ENCODE peak calls at places on chromosome 12, in eight cellular contexts. E, Q, T, X, K, N, U and Z are unnamed samples.

GRCh38 chr12:9798008-9798619 is 29.2 kb upstream of the KLRF1 start:
- DNase-seq in Q (peak), E (peak), U (peak), K (no peak), X (peak), N (peak), T (peak), Z (no peak)

GRCh38 chr12:67427336-67427735 is 158.2 kb downstream of the CAND1 start:
- DNase-seq in E (no peak), N (no peak), U (no peak), K (no peak), T (no peak), X (no peak), Q (no peak), Z (no peak)

GRCh38 chr12:59820594-59821011 is 224.8 kb downstream of the SLC16A7 start:
- DNase-seq in Q (no peak), T (no peak), N (no peak), X (no peak), U (no peak), E (no peak), K (no peak), Z (no peak)

GRCh38 chr12:108724054-108724889 is 7.0 kb downstream of the CORO1C start:
- DNase-seq in X (peak), Q (no peak), N (peak), U (no peak), T (no peak), E (no peak), K (no peak), Z (no peak)

GRCh38 chr12:93853698-93854478 is 176.7 kb downstream of the CRADD start:
- DNase-seq in T (no peak), U (no peak), Q (no peak), E (no peak), K (no peak), X (no peak), N (no peak), Z (no peak)

GRCh38 chr12:124454352-124454725 is 113.1 kb downstream of the NCOR2 start:
- DNase-seq in T (no peak), U (no peak), K (no peak), N (no peak), E (no peak), Q (no peak), X (no peak), Z (no peak)

GRCh38 chr12:59086124-59086523 is 165.8 kb upstream of the LRIG3 start:
- DNase-seq in E (peak), T (no peak), Q (no peak), N (peak), K (peak), X (no peak), U (peak), Z (no peak)

GRCh38 chr12:14408208-14408607 is 42.7 kb downstream of the ATF7IP start:
- DNase-seq in Q (no peak), U (peak), X (no peak), E (no peak), K (no peak), N (peak), T (no peak), Z (no peak)